ENCODE peak calls at places on chromosomes 13 and 19, in five cellular contexts. One of them, this sample, is unnamed.

GRCh38 chr19:49793561-49793840 is 19.6 kb downstream of the FUZ start:
- DNase-seq in K562: no peak
- DNase-seq in HepG2: no peak
- DNase-seq in H1: no peak
- DNase-seq in GM12878: no peak
- DNase-seq in this sample: peak

GRCh38 chr19:58544591-58545285 is 874 bp downstream of the TRIM28 start:
- DNase-seq in HepG2: no peak
- DNase-seq in K562: peak
- DNase-seq in H1: no peak
- DNase-seq in GM12878: no peak
- DNase-seq in this sample: peak

GRCh38 chr19:52020506-52020905 is 7.7 kb downstream of the ZNF614 start:
- DNase-seq in HepG2: no peak
- DNase-seq in GM12878: no peak
- DNase-seq in H1: no peak
- DNase-seq in K562: no peak
- DNase-seq in this sample: no peak

GRCh38 chr19:49506575-49507105 is 5.8 kb upstream of the FCGRT start:
- DNase-seq in K562: peak
- DNase-seq in H1: peak
- DNase-seq in GM12878: no peak
- DNase-seq in HepG2: peak
- DNase-seq in this sample: peak

GRCh38 chr19:34241513-34242337 is 12.6 kb upstream of the GARRE1 start:
- DNase-seq in GM12878: no peak
- DNase-seq in H1: peak
- DNase-seq in K562: peak
- DNase-seq in HepG2: peak
- DNase-seq in this sample: peak

GRCh38 chr13:108963846-108964600 is 334.6 kb downstream of the MYO16 start:
- DNase-seq in HepG2: no peak
- DNase-seq in K562: no peak
- DNase-seq in GM12878: no peak
- DNase-seq in H1: no peak
- DNase-seq in this sample: no peak

GRCh38 chr13:64912141-64912540 is 2318.0 kb downstream of the PCDH9 start:
- DNase-seq in H1: no peak
- DNase-seq in HepG2: no peak
- DNase-seq in K562: no peak
- DNase-seq in GM12878: no peak
- DNase-seq in this sample: no peak

GRCh38 chr19:55683449-55684261 is 8.6 kb downstream of the EPN1 start:
- DNase-seq in HepG2: peak
- DNase-seq in K562: no peak
- DNase-seq in GM12878: no peak
- DNase-seq in H1: no peak
- DNase-seq in this sample: no peak

GRCh38 chr13:29750178-29750530 is 100.3 kb downstream of the UBL3 start:
- DNase-seq in H1: no peak
- DNase-seq in GM12878: no peak
- DNase-seq in HepG2: no peak
- DNase-seq in K562: no peak
- DNase-seq in this sample: no peak

GRCh38 chr13:25682221-25682620 is 310.4 kb downstream of the ATP8A2 start:
- DNase-seq in K562: no peak
- DNase-seq in H1: no peak
- DNase-seq in HepG2: no peak
- DNase-seq in GM12878: no peak
- DNase-seq in this sample: no peak

GRCh38 chr19:35774274-35775045 is 904 bp upstream of the ARHGAP33 start:
- DNase-seq in H1: no peak
- DNase-seq in GM12878: no peak
- DNase-seq in HepG2: no peak
- DNase-seq in K562: peak
- DNase-seq in this sample: peak

GRCh38 chr13:99436686-99437416 is 64.4 kb upstream of the TM9SF2 start:
- DNase-seq in GM12878: no peak
- DNase-seq in K562: peak
- DNase-seq in H1: peak
- DNase-seq in HepG2: peak
- DNase-seq in this sample: peak

GRCh38 chr13:113420833-113421600 is 32.3 kb downstream of the ADPRHL1 start:
- DNase-seq in H1: no peak
- DNase-seq in GM12878: no peak
- DNase-seq in HepG2: no peak
- DNase-seq in K562: peak
- DNase-seq in this sample: no peak

GRCh38 chr19:16607819-16608218 is 20.2 kb downstream of the MED26 start:
- DNase-seq in H1: no peak
- DNase-seq in HepG2: no peak
- DNase-seq in GM12878: no peak
- DNase-seq in K562: no peak
- DNase-seq in this sample: no peak

GRCh38 chr13:29537736-29538624 is 57.5 kb downstream of the SLC7A1 start:
- DNase-seq in HepG2: no peak
- DNase-seq in GM12878: no peak
- DNase-seq in K562: no peak
- DNase-seq in H1: no peak
- DNase-seq in this sample: no peak

GRCh38 chr13:114338959-114339358 is 24.7 kb downstream of the CHAMP1 start:
- DNase-seq in GM12878: no peak
- DNase-seq in H1: no peak
- DNase-seq in K562: no peak
- DNase-seq in HepG2: no peak
- DNase-seq in this sample: no peak

GRCh38 chr13:104385409-104385808 is 1319.2 kb upstream of the SLC10A2 start:
- DNase-seq in K562: no peak
- DNase-seq in GM12878: no peak
- DNase-seq in HepG2: no peak
- DNase-seq in H1: no peak
- DNase-seq in this sample: no peak

GRCh38 chr19:14347999-14348889 is 33.0 kb upstream of the ADGRE5 start:
- DNase-seq in HepG2: peak
- DNase-seq in H1: peak
- DNase-seq in GM12878: no peak
- DNase-seq in K562: peak
- DNase-seq in this sample: peak

GRCh38 chr13:48533207-48533499 is 273 bp upstream of the RCBTB2 start:
- DNase-seq in K562: no peak
- DNase-seq in HepG2: no peak
- DNase-seq in H1: no peak
- DNase-seq in GM12878: no peak
- DNase-seq in this sample: no peak

GRCh38 chr13:52001120-52001731 is 10.0 kb downstream of the ATP7B start:
- DNase-seq in GM12878: no peak
- DNase-seq in K562: peak
- DNase-seq in H1: no peak
- DNase-seq in HepG2: peak
- DNase-seq in this sample: peak

GRCh38 chr19:38309615-38310278 is 5.7 kb downstream of the C19orf33 start:
- DNase-seq in H1: no peak
- DNase-seq in GM12878: no peak
- DNase-seq in HepG2: no peak
- DNase-seq in K562: no peak
- DNase-seq in this sample: no peak

GRCh38 chr19:45711851-45712698 is 18.6 kb downstream of the FBXO46 start:
- DNase-seq in H1: no peak
- DNase-seq in GM12878: no peak
- DNase-seq in HepG2: no peak
- DNase-seq in K562: no peak
- DNase-seq in this sample: no peak

GRCh38 chr19:4376245-4376990 is 23.9 kb downstream of the SH3GL1 start:
- DNase-seq in GM12878: no peak
- DNase-seq in K562: peak
- DNase-seq in H1: no peak
- DNase-seq in HepG2: no peak
- DNase-seq in this sample: no peak

GRCh38 chr19:13260883-13261653 is 110.9 kb downstream of the IER2 start:
- DNase-seq in H1: no peak
- DNase-seq in HepG2: no peak
- DNase-seq in K562: peak
- DNase-seq in GM12878: peak
- DNase-seq in this sample: peak

GRCh38 chr13:94342436-94343242 is 136.8 kb downstream of the DCT start:
- DNase-seq in HepG2: no peak
- DNase-seq in GM12878: no peak
- DNase-seq in H1: no peak
- DNase-seq in K562: no peak
- DNase-seq in this sample: no peak

GRCh38 chr13:94344126-94344863 is 135.2 kb downstream of the DCT start:
- DNase-seq in H1: no peak
- DNase-seq in K562: no peak
- DNase-seq in GM12878: no peak
- DNase-seq in HepG2: peak
- DNase-seq in this sample: no peak

GRCh38 chr13:94346261-94347019 is 133.0 kb downstream of the DCT start:
- DNase-seq in H1: no peak
- DNase-seq in GM12878: no peak
- DNase-seq in K562: no peak
- DNase-seq in HepG2: no peak
- DNase-seq in this sample: no peak

GRCh38 chr13:94343243-94343585 is 136.3 kb downstream of the DCT start:
- DNase-seq in H1: no peak
- DNase-seq in HepG2: no peak
- DNase-seq in K562: no peak
- DNase-seq in GM12878: no peak
- DNase-seq in this sample: no peak

DNA sequence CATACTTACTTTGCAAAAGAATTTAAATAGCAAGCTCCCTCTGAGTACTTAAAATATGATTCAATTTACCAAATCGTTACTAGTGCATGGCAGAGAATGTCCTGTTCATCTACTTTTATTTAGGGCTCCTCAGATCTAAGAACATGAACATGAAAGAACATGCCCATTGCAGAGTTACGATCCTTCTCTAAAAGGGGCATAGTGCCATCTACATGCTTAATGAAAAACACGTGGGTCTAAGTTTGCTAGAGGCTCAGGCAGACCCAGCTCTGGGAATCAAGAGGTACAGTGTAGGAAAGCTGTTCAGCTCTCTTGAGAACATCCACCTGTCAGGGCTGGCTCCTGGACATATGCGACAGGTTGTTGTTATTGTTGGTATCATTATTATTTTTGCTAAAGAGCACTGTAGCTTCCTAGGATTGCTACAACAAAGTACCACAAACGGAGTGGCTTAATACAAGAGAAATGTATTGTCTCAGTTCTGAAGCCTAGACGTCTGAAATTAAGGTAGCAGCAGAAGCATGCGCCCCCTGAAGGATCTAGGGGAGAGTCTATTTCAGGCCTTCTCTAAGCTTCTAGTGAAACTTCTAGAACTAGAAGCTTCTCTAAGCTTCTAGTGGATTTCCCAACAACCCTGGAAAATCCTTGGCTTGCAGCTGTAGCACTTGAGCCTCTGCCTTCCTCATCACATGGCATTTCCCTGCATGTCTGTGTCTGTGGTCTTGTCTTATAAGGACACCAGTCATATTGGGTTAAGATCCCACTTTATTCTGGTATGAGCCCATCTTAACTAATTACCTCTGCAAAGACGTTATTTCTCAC is 133.9 kb downstream of the DCT start:
- DNase-seq in K562: no peak
- DNase-seq in H1: no peak
- DNase-seq in GM12878: no peak
- DNase-seq in HepG2: peak
- DNase-seq in this sample: no peak
- TF ChIP-seq HDAC2 in K562: no peak
- TF ChIP-seq HDAC2 in H1: no peak
- TF ChIP-seq HDAC2 in GM12878: no peak
- TF ChIP-seq HDAC2 in HepG2: no peak
- TF ChIP-seq HDAC2 in this sample: no peak

DNA sequence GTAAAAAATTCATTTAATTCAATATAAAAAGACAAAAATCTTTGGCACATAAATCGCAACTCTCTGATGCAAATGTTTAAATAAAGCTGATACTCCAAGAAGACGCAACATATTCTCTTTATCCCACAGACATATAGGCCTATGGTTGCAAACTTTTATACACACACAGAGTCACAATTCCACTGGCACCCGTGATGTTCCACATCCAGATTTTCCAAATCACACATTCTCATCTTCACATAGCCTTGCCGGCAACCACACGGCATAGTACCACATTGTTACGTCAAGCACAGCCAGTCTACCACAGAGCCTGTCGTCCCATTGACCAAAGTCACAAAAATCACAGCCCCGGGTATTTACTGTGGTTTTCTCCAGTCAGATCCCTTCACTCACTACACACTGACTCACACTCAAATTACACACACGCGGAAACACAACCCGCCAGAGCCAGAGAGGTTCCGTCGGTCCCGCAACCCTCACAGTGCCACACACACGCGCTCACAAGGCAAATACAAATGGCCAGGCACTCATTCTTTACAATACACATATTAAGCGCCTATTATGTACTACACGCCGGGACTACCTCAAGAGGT is 546 bp upstream of the ZNF546 start:
- DNase-seq in HepG2: peak
- DNase-seq in K562: peak
- DNase-seq in H1: no peak
- DNase-seq in GM12878: peak
- DNase-seq in this sample: peak
- TF ChIP-seq MAX in HepG2: peak
- TF ChIP-seq MAX in K562: no peak
- TF ChIP-seq MAX in H1: no peak
- TF ChIP-seq MAX in GM12878: no peak
- TF ChIP-seq MAX in this sample: no peak

GRCh38 chr13:77492982-77493381 is 42.5 kb upstream of the SCEL start:
- DNase-seq in GM12878: no peak
- DNase-seq in H1: no peak
- DNase-seq in K562: no peak
- DNase-seq in HepG2: peak
- DNase-seq in this sample: peak
- TF ChIP-seq HDAC2 in GM12878: no peak
- TF ChIP-seq HDAC2 in H1: no peak
- TF ChIP-seq HDAC2 in K562: no peak
- TF ChIP-seq HDAC2 in HepG2: no peak
- TF ChIP-seq HDAC2 in this sample: no peak

DNA sequence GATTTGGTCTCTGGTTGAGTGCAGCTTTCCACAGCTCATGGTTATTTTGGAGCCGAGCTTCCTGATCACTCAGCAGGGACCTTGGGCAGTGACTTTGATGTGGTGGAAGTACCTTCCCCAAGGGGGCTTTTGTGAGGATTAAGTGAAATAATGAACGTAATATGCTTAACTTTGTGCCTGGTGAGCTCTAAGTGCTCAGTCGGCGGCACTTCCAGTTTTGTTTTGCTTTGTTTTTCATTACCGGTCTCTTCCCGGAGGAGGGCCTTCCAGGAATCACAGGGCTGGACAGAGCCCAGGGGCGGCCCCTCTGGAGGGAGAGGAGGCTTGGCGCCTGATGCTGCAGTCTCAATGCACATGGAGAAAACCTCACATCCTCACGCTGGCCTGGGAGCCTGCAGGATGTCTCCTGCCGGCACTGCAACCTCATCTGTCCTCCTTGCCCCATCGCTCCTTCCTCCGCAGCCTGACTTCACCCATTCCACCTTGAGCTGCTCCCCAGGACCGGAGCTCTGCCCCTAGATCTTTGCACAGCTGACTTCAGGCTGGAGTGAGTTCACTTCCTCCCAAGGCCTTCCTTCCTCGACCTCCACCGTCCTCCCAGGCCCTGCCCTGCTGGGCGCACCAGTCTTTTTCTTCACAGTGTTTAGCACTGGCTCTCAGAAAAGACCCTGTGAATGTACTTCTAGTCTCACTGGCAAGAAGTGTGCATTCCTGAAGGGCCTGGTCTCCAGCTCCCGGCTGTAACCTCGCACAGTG is 1.6 kb downstream of the PLEKHF1 start:
- DNase-seq in GM12878: no peak
- DNase-seq in H1: peak
- DNase-seq in K562: peak
- DNase-seq in HepG2: peak
- DNase-seq in this sample: no peak
- TF ChIP-seq MAX in GM12878: no peak
- TF ChIP-seq MAX in H1: peak
- TF ChIP-seq MAX in K562: no peak
- TF ChIP-seq MAX in HepG2: no peak
- TF ChIP-seq MAX in this sample: no peak

This sample was measured in A549.